ENCODE peak calls at places on chromosomes 16 and 17, in four cellular contexts. F, V, Z and L are unnamed samples. For H3K36me3, the result is how much of the 10 kb centered on the place peaks cover.

GRCh38 chr16:4006441-4006989 is 109.7 kb downstream of the ADCY9 start:
- DNase-seq in V (no peak), Z (peak), F (peak), L (no peak)

GRCh38 chr17:48646183-48647102 is 20.3 kb upstream of the HOXB9 start:
- DNase-seq in F (peak), V (no peak), Z (no peak), L (no peak)

GRCh38 chr16:17138801-17139200 is 332.0 kb downstream of the XYLT1 start:
- DNase-seq in F (no peak), V (no peak), Z (peak), L (no peak)

GRCh38 chr16:17412221-17412620 is 58.5 kb downstream of the XYLT1 start:
- DNase-seq in F (no peak), V (no peak), Z (peak), L (no peak)

GRCh38 chr16:79328327-79329162 is 272.0 kb downstream of the MAF start:
- DNase-seq in F (no peak), V (no peak), Z (no peak), L (no peak)

GRCh38 chr17:51029568-51030463 is 90.9 kb downstream of the SPAG9 start:
- DNase-seq in V (no peak), F (no peak), Z (peak), L (no peak)

GRCh38 chr16:23290189-23291062 is 11.7 kb upstream of the SCNN1B start:
- DNase-seq in V (no peak), Z (no peak), F (no peak), L (no peak)

GRCh38 chr16:74711938-74712337 is 11.3 kb upstream of the MLKL start:
- DNase-seq in F (no peak), Z (no peak), V (no peak), L (no peak)

GRCh38 chr17:15981208-15981607 is 18.3 kb downstream of the ZSWIM7 start:
- DNase-seq in V (no peak), F (no peak), Z (no peak), L (no peak)

GRCh38 chr17:43982171-43982570 is 22.3 kb upstream of the NAGS start:
- DNase-seq in Z (no peak), V (no peak), F (no peak), L (no peak)

GRCh38 chr16:82088483-82088882 is 53.4 kb downstream of the HSD17B2 start:
- DNase-seq in V (no peak), F (no peak), Z (no peak), L (no peak)

GRCh38 chr16:4882633-4883285 is 35.5 kb downstream of the UBN1 start:
- DNase-seq in F (no peak), Z (peak), V (peak), L (no peak)

GRCh38 chr17:49742256-49742655 is 21.7 kb downstream of the FAM117A start:
- DNase-seq in F (no peak), V (no peak), Z (peak), L (no peak)

GRCh38 chr16:53946745-53947386 is 242.9 kb downstream of the FTO start:
- DNase-seq in V (no peak), F (no peak), Z (no peak), L (no peak)

GRCh38 chr16:2090819-2091721 is 43.3 kb downstream of the TSC2 start:
- DNase-seq in Z (no peak), F (peak), V (peak), L (no peak)

GRCh38 chr17:58504826-58505351 is 9.5 kb downstream of the MTMR4 start:
- DNase-seq in Z (no peak), V (no peak), F (peak), L (no peak)

GRCh38 chr17:59751955-59752413 is 44.5 kb downstream of the VMP1 start:
- DNase-seq in Z (no peak), F (no peak), V (no peak), L (no peak)

GRCh38 chr17:34651267-34651955 is 72.0 kb downstream of the TMEM132E start:
- DNase-seq in V (no peak), Z (no peak), F (no peak), L (no peak)

GRCh38 chr16:53881371-53881770 is 177.4 kb downstream of the FTO start:
- DNase-seq in F (no peak), V (peak), Z (peak), L (no peak)

GRCh38 chr17:3923466-3924190 is 7.4 kb upstream of the P2RX1 start:
- DNase-seq in V (no peak), F (no peak), Z (no peak), L (no peak)

GRCh38 chr16:89924298-89924924 is 1.3 kb downstream of the TUBB3 start:
- DNase-seq in F (no peak), Z (peak), V (peak), L (no peak)

GRCh38 chr17:67216544-67217320 is 28.3 kb downstream of the HELZ start:
- DNase-seq in F (no peak), V (no peak), Z (no peak), L (no peak)

GRCh38 chr17:75124041-75124818 is 7.3 kb downstream of the NT5C start:
- DNase-seq in Z (peak), V (peak), F (peak), L (no peak)

GRCh38 chr17:67322039-67322787 is 44.2 kb downstream of the PSMD12 start:
- DNase-seq in V (peak), Z (no peak), F (no peak), L (no peak)

GRCh38 chr16:57972285-57972684 is 1.4 kb upstream of the CNGB1 start:
- DNase-seq in V (no peak), Z (no peak), F (no peak), L (no peak)

GRCh38 chr16:81532491-81533174 is 88.0 kb downstream of the CMIP start:
- DNase-seq in Z (no peak), V (no peak), F (peak), L (no peak)

GRCh38 chr16:70803354-70803753 is 2.4 kb upstream of the VAC14 start:
- DNase-seq in V (no peak), F (no peak), Z (peak), L (no peak)

GRCh38 chr16:20799599-20799998 is 6.7 kb downstream of the ERI2 start:
- DNase-seq in Z (peak), F (no peak), V (peak), L (no peak)

GRCh38 chr17:21678451-21679081 is 13.8 kb upstream of the KCNJ18 start:
- DNase-seq in V (no peak), F (no peak), Z (no peak), L (no peak)

GRCh38 chr17:28228109-28228840 is 90.7 kb upstream of the TMEM97 start:
- DNase-seq in F (no peak), V (no peak), Z (no peak), L (no peak)

GRCh38 chr16:6016530-6017184 is 919.1 kb upstream of the EEF2KMT start:
- DNase-seq in F (no peak), Z (no peak), V (peak), L (no peak)

GRCh38 chr17:30812218-30813177 is 12.0 kb downstream of the CRLF3 start:
- DNase-seq in F (no peak), V (no peak), Z (peak), L (no peak)

GRCh38 chr17:59425085-59425901 is 93.8 kb downstream of the YPEL2 start:
- DNase-seq in F (peak), V (peak), Z (peak), L (no peak)

DNA sequence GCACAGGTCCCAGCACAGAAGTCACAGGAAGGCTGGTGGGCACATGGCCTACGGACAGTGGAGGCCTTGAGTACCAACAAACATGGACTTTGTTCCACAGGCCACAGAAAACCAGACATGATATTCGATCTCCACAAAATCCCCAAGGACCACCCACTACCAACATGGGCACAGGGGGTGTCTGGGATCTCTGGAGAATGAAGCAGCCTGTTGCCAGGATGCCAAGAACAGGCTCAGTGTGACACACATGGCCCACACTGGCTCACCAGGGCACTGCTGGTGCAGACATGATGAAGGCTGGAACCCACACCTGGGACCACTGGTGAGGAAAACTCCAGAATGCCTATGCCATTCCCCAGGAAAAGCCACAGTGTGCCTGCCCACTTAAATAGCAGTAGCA is 120.2 kb downstream of the C16orf78 start:
- DNase-seq in F (no peak), V (no peak), Z (no peak), L (no peak)
- H3K36me3 ChIP-seq in F (under half), V (under half), Z (under half), L (under half)

DNA sequence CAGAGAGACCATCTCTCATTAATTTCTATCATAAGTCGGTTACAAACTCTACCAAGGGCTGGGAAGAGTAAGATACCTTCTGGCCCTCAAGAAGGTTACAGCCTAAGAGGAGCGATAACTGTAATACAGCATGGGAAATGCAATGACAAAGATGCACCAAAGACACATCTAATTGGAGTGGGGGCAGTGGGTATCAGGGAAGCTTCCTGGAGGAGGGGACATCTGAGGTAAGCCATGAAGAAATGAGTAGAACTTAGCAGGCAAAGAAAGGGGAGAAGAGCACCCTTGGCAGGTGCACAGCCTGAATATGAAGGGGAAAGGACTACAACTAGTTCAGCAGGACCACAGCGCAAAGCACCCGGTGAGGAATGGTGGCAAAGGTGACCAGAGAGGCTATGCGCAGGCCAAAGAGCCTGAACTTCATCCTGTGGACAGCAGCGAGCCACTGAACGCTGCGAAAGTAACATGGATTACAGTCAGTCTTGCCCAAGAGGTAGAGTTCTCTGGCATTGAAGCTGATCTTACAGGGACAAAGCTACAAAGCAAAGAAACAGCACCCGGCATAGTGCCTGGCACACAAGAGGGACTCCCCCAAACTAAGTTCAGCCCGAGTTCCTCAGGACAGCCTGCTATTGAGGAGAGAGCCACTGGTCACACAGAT is 2.8 kb downstream of the TBC1D10B start:
- DNase-seq in Z (no peak), V (peak), F (no peak), L (no peak)
- H3K36me3 ChIP-seq in Z (under half), V (under half), F (under half), L (under half)

GRCh38 chr17:80348551-80349436 is 66.2 kb upstream of the ENDOV start:
- DNase-seq in F (no peak), Z (peak), V (no peak), L (no peak)
- H3K36me3 ChIP-seq in F (under half), Z (half or more), V (under half), L (under half)

DNA sequence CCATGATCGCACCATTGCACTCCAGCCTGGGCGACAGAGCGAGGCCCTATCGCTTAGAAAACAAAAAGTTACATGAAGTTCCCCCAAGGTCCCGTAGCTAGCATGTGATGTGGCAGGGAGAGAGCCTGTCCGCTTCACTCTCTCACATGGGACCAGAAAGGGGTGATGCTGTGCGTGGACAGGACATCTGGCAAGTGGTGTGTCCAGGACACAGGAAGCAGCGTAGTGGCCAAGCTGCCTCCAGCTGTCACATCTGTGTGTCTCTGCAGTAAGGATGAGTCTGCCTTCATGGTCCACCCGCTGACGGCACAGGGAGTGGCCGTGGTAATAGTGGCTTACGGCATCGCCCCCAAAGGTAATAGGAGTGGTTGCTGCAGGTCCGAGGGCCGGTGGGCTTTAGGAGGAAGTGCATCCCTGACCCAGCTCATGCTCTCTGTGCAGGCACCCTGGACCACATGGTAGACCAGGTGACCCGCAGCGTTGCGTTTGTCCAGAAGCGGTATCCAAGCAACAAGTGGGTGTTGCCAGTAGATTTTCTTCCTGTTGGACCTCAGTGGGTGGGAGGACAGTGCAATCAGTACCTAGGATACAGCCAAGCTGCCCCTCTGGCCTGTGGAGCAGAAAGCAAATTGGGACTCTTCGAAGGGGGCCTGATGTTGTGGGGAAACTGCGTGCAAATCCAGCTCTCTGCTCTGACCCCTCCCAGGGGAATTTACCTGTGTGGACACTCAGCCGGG is 9.5 kb upstream of the BIRC5 start:
- DNase-seq in Z (no peak), V (no peak), F (no peak), L (no peak)
- H3K36me3 ChIP-seq in Z (under half), V (under half), F (under half), L (under half)

DNA sequence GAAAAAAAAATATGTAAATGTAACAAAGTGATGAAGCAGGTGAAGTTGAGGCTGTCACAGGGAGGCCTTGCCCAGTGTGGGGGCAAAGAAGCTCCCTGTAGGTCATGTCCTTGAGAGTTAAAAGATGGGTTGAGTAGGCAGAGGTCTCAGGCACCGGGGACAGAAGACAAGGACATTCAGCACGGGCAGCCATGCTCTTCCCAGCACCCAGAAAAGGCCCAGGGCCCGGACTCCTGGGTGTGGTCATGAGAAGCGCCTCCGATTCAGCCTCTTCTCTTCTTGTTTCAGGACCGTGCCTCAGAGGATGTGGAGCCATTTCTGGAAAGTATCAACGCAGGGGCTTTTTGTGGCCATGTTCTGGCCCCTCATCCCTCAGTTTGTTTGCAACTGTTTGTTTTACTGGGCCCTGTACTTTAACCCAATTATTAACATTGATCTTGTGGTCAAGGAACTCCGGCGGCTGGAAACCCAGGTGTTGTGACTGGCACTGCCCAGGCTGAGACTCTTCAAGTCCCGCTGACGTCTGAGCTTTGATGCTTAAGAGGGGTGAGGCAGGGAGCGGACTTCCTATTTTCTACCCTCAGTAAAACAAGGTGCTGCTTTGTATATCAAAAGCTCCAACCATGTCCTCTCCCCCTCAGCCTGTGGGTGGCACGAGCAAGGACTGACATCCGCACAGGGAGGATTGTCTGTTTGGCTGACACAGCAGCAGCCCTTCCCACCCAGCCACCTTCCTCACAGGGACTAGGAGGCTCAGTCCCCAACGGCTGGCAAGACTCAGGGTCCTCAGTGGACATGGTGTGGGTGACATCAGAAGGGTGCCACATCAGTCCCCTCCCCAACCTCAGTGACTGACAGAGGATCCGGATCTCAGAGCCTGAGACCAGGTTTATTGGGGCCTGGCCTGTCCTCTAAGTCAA is 26.5 kb downstream of the PLA2G10 start:
- DNase-seq in F (peak), V (no peak), Z (no peak), L (no peak)
- H3K36me3 ChIP-seq in F (under half), V (under half), Z (under half), L (half or more)

GRCh38 chr16:10972108-10972955 is 28.0 kb downstream of the CLEC16A start:
- DNase-seq in F (no peak), Z (no peak), V (no peak), L (no peak)
- H3K36me3 ChIP-seq in F (under half), Z (under half), V (under half), L (under half)

GRCh38 chr16:66810391-66810790 is 9.0 kb upstream of the TERB1 start:
- DNase-seq in Z (no peak), F (no peak), V (no peak), L (no peak)

GRCh38 chr16:66811043-66811442 is 9.7 kb upstream of the TERB1 start:
- DNase-seq in F (no peak), Z (no peak), V (no peak), L (no peak)

GRCh38 chr16:66809765-66810164 is 8.4 kb upstream of the TERB1 start:
- DNase-seq in Z (no peak), F (no peak), V (no peak), L (no peak)

GRCh38 chr16:66814734-66815133 is 13.3 kb upstream of the TERB1 start:
- DNase-seq in F (no peak), V (no peak), Z (no peak), L (no peak)
- H3K36me3 ChIP-seq in F (under half), V (under half), Z (under half), L (half or more)

DNA sequence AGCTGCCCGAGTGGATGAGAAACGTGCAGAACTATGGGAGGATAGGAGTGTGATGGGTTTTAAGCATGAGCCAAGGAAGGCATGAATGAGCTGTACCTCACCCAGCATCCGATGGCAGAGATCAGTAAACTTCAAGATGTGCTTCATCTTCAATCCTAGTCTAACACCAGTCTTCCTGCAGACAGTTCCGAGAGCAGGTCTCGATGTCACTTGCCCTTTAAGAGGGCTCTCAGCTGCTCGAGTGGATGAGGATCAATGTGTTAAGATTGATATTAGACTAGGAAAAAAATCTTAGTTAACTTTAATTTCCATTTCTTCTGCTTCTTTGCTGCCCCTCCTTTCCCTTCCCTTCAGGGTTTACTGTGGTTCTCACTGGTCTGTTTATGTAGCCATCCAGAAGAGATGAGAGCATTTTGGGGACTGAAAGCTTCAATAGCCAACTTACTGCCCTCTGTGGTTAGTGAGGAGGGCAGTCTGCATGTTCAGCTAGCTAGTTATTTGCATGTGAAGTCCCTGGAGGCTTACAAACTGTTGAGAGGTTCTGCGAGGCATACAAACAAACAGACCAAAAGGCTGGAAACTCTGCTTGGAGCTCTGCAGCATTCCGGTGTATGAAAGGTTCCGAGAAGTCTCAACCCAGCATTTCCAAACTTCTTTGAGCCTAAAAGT is 15.3 kb downstream of the KLHL36 start:
- DNase-seq in Z (no peak), V (no peak), F (no peak), L (no peak)
- H3K36me3 ChIP-seq in Z (half or more), V (under half), F (under half), L (under half)

DNA sequence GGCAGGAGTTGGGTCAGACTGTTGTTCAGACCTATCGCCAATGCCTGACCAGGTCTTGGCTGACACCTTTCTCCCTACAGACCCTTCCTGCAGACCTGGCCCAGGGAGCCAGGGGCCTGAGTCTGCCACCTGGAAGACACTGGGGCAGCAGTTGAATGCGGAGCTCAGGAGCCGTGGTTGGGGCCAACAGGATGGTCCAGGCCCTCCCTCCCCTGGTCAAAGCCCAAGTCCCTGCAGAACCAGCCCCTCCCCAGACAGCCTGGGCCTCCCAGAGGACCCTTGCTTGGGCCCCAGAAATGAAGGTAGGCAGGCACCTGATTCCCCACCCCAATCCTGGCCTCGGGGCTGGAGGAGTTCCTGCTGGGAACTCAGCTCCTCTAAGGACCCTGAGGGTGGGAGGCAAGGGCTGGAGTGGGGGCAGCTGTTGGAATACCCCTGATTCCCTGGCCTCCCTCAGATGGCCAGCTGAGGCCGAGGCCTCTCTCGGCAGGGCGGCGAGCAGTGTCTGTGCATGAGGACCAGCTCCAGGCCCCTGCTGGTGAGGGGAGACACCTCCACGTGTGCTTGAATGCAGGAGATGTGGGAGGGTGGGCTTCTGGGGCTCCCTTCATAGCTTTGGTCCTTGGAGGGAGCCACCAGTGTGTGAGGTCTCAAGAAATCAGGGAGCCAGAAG is 3.6 kb downstream of the ACD start:
- DNase-seq in Z (no peak), F (peak), V (no peak), L (no peak)
- H3K36me3 ChIP-seq in Z (under half), F (under half), V (under half), L (under half)

GRCh38 chr16:66746682-66747081 is 4.7 kb downstream of the DYNC1LI2 start:
- DNase-seq in Z (no peak), V (no peak), F (no peak), L (no peak)
- H3K36me3 ChIP-seq in Z (under half), V (under half), F (under half), L (under half)